ENCODE peak calls at places on chromosomes 7 and 10, in four cellular contexts. L is K562, H is HepG2, X is H1. M is an unnamed sample.

GRCh38 chr10:6878067-6878412 is 298.0 kb upstream of the PRKCQ start:
- DNase-seq in L (no peak), H (no peak), X (peak), M (no peak)

GRCh38 chr7:12162420-12163113 is 48.5 kb upstream of the TMEM106B start:
- DNase-seq in L (no peak), H (no peak), X (no peak), M (no peak)

GRCh38 chr10:12720217-12720981 is 281.1 kb downstream of the CCDC3 start:
- DNase-seq in L (no peak), H (peak), X (no peak), M (no peak)

GRCh38 chr7:142323706-142324105 is 65.8 kb upstream of the PRSS58 start:
- DNase-seq in L (peak), H (peak), X (peak), M (no peak)

GRCh38 chr10:21944727-21945386 is 58.7 kb downstream of the DNAJC1 start:
- DNase-seq in L (no peak), H (no peak), X (no peak), M (no peak)

GRCh38 chr7:120272896-120273475 is at the start of gene KCND2:
- DNase-seq in L (no peak), H (no peak), X (no peak), M (no peak)

GRCh38 chr10:110679633-110680472 is 35.7 kb downstream of the RBM20 start:
- DNase-seq in L (no peak), H (no peak), X (no peak), M (no peak)

GRCh38 chr10:25226775-25227682 is 52.2 kb downstream of the GPR158 start:
- DNase-seq in L (peak), H (peak), X (peak), M (peak)

GRCh38 chr7:76512941-76513816 is 2.8 kb downstream of the UPK3B start:
- DNase-seq in L (peak), H (peak), X (no peak), M (no peak)

GRCh38 chr7:137768371-137768770 is 78.4 kb downstream of the DGKI start:
- DNase-seq in L (no peak), H (no peak), X (no peak), M (no peak)

GRCh38 chr10:36802523-36803153 is 322.8 kb upstream of the ANKRD30A start:
- DNase-seq in L (no peak), H (no peak), X (no peak), M (no peak)

GRCh38 chr7:15686957-15687644 is 618 bp upstream of the MEOX2 start:
- DNase-seq in L (no peak), H (no peak), X (no peak), M (no peak)

GRCh38 chr10:96168546-96168945 is 38.4 kb downstream of the ZNF518A start:
- DNase-seq in L (peak), H (no peak), X (no peak), M (no peak)

GRCh38 chr7:128703605-128704004 is 31.5 kb downstream of the GARIN1A start:
- DNase-seq in L (no peak), H (no peak), X (no peak), M (no peak)

GRCh38 chr7:38632411-38632810 is 1.2 kb upstream of the AMPH start:
- DNase-seq in L (no peak), H (no peak), X (no peak), M (no peak)

GRCh38 chr7:24229481-24230226 is 54.3 kb upstream of the NPY start:
- DNase-seq in L (no peak), H (no peak), X (no peak), M (no peak)

GRCh38 chr10:114356786-114357588 is 47.3 kb downstream of the AFAP1L2 start:
- DNase-seq in L (no peak), H (no peak), X (no peak), M (no peak)

GRCh38 chr10:30188101-30188500 is 128.7 kb upstream of the JCAD start:
- DNase-seq in L (no peak), H (no peak), X (no peak), M (no peak)

GRCh38 chr10:93072713-93073538 is 767 bp upstream of the CYP26A1 start:
- DNase-seq in L (no peak), H (no peak), X (no peak), M (no peak)

GRCh38 chr7:129877146-129877792 is 75.5 kb downstream of the UBE2H start:
- DNase-seq in L (no peak), H (peak), X (no peak), M (no peak)

GRCh38 chr7:28768577-28769147 is 189.5 kb downstream of the TRIL start:
- DNase-seq in L (no peak), H (no peak), X (no peak), M (no peak)

GRCh38 chr7:73519867-73520672 is 2.0 kb downstream of the BAZ1B start:
- DNase-seq in L (no peak), H (peak), X (no peak), M (no peak)

GRCh38 chr10:77533156-77533886 is 104.3 kb downstream of the KCNMA1 start:
- DNase-seq in L (no peak), H (no peak), X (no peak), M (no peak)

GRCh38 chr7:128032605-128033235 is 1.5 kb upstream of the LRRC4 start:
- DNase-seq in L (no peak), H (no peak), X (no peak), M (no peak)

GRCh38 chr7:149330914-149331567 is 69.0 kb downstream of the ZNF783 start:
- DNase-seq in L (no peak), H (peak), X (no peak), M (no peak)

GRCh38 chr10:74859546-74859945 is 33.1 kb downstream of the KAT6B start:
- DNase-seq in L (no peak), H (no peak), X (no peak), M (no peak)

GRCh38 chr10:43282881-43283280 is 16.0 kb upstream of the RASGEF1A start:
- DNase-seq in L (peak), H (no peak), X (no peak), M (no peak)

GRCh38 chr7:28618383-28618782 is 206.1 kb downstream of the CREB5 start:
- DNase-seq in L (no peak), H (no peak), X (no peak), M (no peak)

GRCh38 chr7:39428221-39428620 is 138.0 kb upstream of the YAE1 start:
- DNase-seq in L (no peak), H (no peak), X (no peak), M (no peak)

GRCh38 chr10:128688154-128688553 is 561.9 kb upstream of the MKI67 start:
- DNase-seq in L (no peak), H (no peak), X (no peak), M (no peak)

GRCh38 chr10:15149042-15149771 is 19.3 kb downstream of the NMT2 start:
- DNase-seq in L (no peak), H (no peak), X (no peak), M (no peak)

GRCh38 chr10:15120523-15120922 is 23.4 kb downstream of the RPP38 start:
- DNase-seq in L (no peak), H (no peak), X (no peak), M (no peak)

GRCh38 chr7:95251966-95252365 is 72.4 kb downstream of the PON1 start:
- DNase-seq in L (no peak), H (no peak), X (no peak), M (no peak)

GRCh38 chr7:95244616-95245015 is 79.7 kb downstream of the PON1 start:
- DNase-seq in L (no peak), H (no peak), X (no peak), M (no peak)

GRCh38 chr7:95250591-95250990 is 73.7 kb downstream of the PON1 start:
- DNase-seq in L (no peak), H (no peak), X (no peak), M (no peak)

GRCh38 chr7:95245828-95246227 is 78.5 kb downstream of the PON1 start:
- DNase-seq in L (no peak), H (no peak), X (peak), M (no peak)

GRCh38 chr7:95246935-95247370 is 77.4 kb downstream of the PON1 start:
- DNase-seq in L (peak), H (peak), X (peak), M (peak)
- TF ChIP-seq HDAC2 in L (no peak), H (no peak), X (no peak), M (no peak)

DNA sequence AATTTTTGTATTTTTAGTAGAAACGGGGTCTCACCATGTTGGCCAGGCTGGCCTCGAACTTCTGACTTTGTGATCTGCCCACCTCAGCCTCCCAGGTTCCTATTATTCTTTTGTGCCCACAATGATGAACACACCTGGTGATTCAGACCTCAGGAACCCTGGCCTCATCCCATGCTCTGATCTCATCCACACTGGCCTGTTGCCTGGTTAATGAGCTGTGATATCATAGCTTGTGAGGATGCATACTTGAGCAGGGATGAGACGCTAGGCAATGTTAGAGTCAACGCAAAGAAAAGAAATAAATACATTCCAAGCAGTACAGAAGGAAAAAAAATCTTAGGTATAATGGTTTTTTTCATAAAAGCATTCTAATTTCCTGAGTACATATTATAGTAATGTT is 82.4 kb upstream of the RNF32 start:
- DNase-seq in L (no peak), H (no peak), X (no peak), M (no peak)
- TF ChIP-seq GABPA in L (no peak), H (no peak), X (no peak), M (no peak)

DNA sequence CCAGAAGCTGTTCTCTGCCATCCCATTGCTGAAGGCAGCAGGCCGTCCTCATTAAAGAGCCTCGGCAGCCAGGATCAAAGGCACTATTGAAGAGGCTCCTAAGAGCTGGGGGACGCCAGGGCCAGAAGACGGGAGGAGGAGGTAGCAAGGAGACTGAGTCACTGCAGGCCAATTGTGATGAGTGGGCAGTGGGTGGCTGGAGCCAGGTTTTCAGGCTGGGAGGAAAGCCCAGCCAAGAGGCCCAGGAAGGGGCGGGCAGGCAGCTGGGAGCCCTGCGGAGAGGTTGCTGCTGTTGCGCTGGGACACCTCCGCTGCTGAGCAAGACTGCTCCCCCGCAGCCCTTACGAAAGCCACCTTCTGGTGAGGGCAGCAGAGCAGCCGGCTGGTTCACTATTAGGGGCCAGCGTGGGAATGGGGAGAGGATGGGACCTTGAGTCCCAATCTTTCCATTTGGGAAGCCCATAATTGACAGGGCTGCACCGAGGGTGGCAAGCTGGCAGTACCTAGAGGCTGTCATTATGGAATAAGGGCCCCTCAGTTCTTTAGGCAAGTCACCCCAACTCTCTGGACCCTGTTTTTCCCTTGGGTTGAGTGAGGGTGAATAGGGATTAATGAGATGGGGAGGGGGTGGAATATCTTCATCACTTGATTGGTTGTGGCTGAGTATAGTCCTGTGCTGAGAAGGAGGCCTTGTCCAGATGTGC is 48.4 kb downstream of the UNC5B start:
- DNase-seq in L (no peak), H (no peak), X (no peak), M (no peak)
- TF ChIP-seq HDAC2 in L (no peak), H (no peak), X (no peak), M (no peak)

GRCh38 chr10:100600218-100600617 is 64.5 kb downstream of the HIF1AN start:
- DNase-seq in L (no peak), H (no peak), X (no peak), M (no peak)
- TF ChIP-seq GABPA in L (no peak), H (no peak), X (no peak), M (no peak)

GRCh38 chr10:99711129-99711719 is 20.7 kb downstream of the COX15 start:
- DNase-seq in L (peak), H (peak), X (no peak), M (peak)
- TF ChIP-seq HDAC2 in L (no peak), H (no peak), X (no peak), M (no peak)

DNA sequence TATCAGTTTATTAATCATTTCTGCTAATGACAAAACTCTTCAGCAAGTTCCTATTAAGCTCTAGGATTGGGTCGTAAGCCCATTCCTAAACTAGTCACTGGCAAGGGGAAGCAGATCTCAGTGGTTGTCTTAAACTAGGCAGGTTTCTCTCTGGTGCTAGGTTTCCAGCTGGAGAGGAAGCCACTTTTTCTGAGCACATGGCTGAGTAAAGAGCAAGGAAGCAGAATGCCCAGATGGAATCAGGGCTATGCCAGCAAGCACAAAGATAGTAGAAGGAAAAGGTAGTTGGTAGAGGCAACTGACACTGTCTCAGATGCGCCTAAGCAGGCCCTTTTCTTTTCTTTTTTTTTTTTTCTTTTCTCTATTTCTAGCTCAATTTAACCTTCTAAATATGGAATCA is 224.9 kb downstream of the EXOC4 start:
- DNase-seq in L (no peak), H (no peak), X (no peak), M (no peak)
- TF ChIP-seq GABPA in L (no peak), H (no peak), X (no peak), M (no peak)

GRCh38 chr10:27368706-27369105 is 128.1 kb upstream of the ACBD5 start:
- DNase-seq in L (no peak), H (no peak), X (no peak), M (no peak)
- TF ChIP-seq HDAC2 in L (no peak), H (no peak), X (no peak), M (no peak)

DNA sequence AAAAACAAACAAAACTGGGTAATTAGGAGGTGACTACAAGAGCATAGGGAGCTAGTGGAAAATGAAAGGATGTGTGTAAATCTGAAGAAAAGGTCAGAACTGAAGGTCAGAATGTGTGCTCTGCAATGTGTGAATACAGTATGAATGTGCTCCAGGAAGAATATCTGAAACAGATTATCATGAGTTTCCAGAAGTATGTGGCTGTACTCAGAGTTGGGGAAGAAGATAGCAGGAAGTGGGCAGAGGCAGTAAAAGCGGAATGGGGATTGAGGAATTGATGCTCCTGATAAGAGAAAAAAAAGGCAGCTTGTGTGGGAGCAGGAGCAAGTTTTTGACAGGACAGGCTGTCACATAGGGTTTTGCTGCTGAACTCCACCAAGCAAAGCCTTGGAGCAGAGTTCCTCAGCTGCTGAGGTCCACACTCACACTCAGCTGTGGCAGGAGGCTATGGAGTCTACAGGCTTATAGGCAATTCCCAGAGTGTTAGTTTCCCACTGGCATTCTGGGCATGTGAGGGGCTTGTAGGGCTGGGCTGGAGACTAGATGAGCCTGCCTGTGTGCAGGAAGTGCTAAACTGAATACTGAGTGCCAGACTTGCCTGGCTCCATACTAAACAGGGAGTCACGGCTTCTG is 22.9 kb downstream of the H2AZ2 start:
- DNase-seq in L (no peak), H (no peak), X (no peak), M (no peak)
- TF ChIP-seq GABPA in L (peak), H (no peak), X (no peak), M (no peak)